ENCODE peak calls at places on chromosomes 7 and 10, in six cellular contexts. N, J, O, M, Y and K are unnamed samples.

GRCh38 chr7:146656988-146657387 is 540.4 kb downstream of the CNTNAP2 start:
- DNase-seq in N (no peak), J (no peak), O (no peak), M (no peak), Y (no peak), K (no peak)

GRCh38 chr10:9311702-9312499 is 1257.4 kb downstream of the GATA3 start:
- DNase-seq in N (no peak), J (peak), O (no peak), M (no peak), Y (no peak), K (no peak)

GRCh38 chr10:84335516-84335915 is 7.1 kb downstream of the CCSER2 start:
- DNase-seq in N (peak), J (no peak), O (no peak), M (no peak), Y (no peak), K (no peak)

GRCh38 chr7:27173412-27174076 is 576 bp downstream of the HOXA10 start:
- DNase-seq in N (peak), J (peak), O (peak), M (peak), Y (no peak), K (no peak)

GRCh38 chr7:88111136-88111748 is 108.6 kb downstream of the SRI start:
- DNase-seq in N (peak), J (peak), O (no peak), M (no peak), Y (no peak), K (peak)

GRCh38 chr10:9331583-9332008 is 1277.1 kb downstream of the GATA3 start:
- DNase-seq in N (peak), J (peak), O (no peak), M (no peak), Y (peak), K (peak)

GRCh38 chr7:73933091-73933490 is 72.1 kb downstream of the TMEM270 start:
- DNase-seq in N (no peak), J (no peak), O (no peak), M (no peak), Y (no peak), K (no peak)

GRCh38 chr7:100917018-100917365 is 21.3 kb upstream of the ACHE start:
- DNase-seq in N (no peak), J (no peak), O (no peak), M (no peak), Y (no peak), K (no peak)

GRCh38 chr7:28517206-28517605 is 104.9 kb downstream of the CREB5 start:
- DNase-seq in N (no peak), J (no peak), O (no peak), M (no peak), Y (no peak), K (no peak)

GRCh38 chr7:17095951-17096350 is 202.5 kb upstream of the AHR start:
- DNase-seq in N (no peak), J (no peak), O (no peak), M (no peak), Y (no peak), K (no peak)

GRCh38 chr7:104767826-104768536 is 246.0 kb upstream of the KMT2E start:
- DNase-seq in N (no peak), J (peak), O (no peak), M (no peak), Y (no peak), K (no peak)

GRCh38 chr7:151782598-151783448 is 94.1 kb downstream of the PRKAG2 start:
- DNase-seq in N (peak), J (peak), O (peak), M (peak), Y (peak), K (peak)

GRCh38 chr7:12322903-12323300 is 80.8 kb downstream of the VWDE start:
- DNase-seq in N (no peak), J (peak), O (no peak), M (no peak), Y (no peak), K (no peak)

GRCh38 chr7:117385340-117386124 is 41.8 kb downstream of the ASZ1 start:
- DNase-seq in N (peak), J (peak), O (no peak), M (no peak), Y (no peak), K (peak)

GRCh38 chr10:27713906-27714305 is 31.7 kb downstream of the MKX start:
- DNase-seq in N (no peak), J (peak), O (no peak), M (no peak), Y (no peak), K (no peak)

GRCh38 chr7:32561613-32562012 is 66.3 kb downstream of the AVL9 start:
- DNase-seq in N (no peak), J (no peak), O (no peak), M (no peak), Y (no peak), K (no peak)

GRCh38 chr10:63268798-63269503 is 135.8 kb downstream of the NRBF2 start:
- DNase-seq in N (peak), J (peak), O (peak), M (peak), Y (peak), K (peak)
- TF ChIP-seq CTCF in N (peak), J (no peak), O (no peak), M (peak), Y (peak), K (no peak)

GRCh38 chr7:33909312-33909711 is 4.0 kb downstream of the BMPER start:
- DNase-seq in N (no peak), J (no peak), O (no peak), M (no peak), Y (no peak), K (no peak)
- TF ChIP-seq CTCF in N (peak), J (no peak), O (no peak), M (no peak), Y (no peak), K (no peak)

GRCh38 chr10:111986079-111986478 is 197.5 kb downstream of the GPAM start:
- DNase-seq in N (no peak), J (peak), O (no peak), M (no peak), Y (no peak), K (no peak)

GRCh38 chr10:111993872-111994426 is 189.6 kb downstream of the GPAM start:
- DNase-seq in N (no peak), J (no peak), O (no peak), M (no peak), Y (no peak), K (no peak)

GRCh38 chr10:111993321-111993720 is 190.2 kb downstream of the GPAM start:
- DNase-seq in N (no peak), J (no peak), O (no peak), M (no peak), Y (no peak), K (no peak)

GRCh38 chr10:111989136-111990050 is 194.2 kb downstream of the GPAM start:
- DNase-seq in N (peak), J (no peak), O (no peak), M (no peak), Y (no peak), K (no peak)

GRCh38 chr10:111990734-111991133 is 192.8 kb downstream of the GPAM start:
- DNase-seq in N (peak), J (no peak), O (no peak), M (no peak), Y (no peak), K (no peak)
- TF ChIP-seq CTCF in N (no peak), J (no peak), O (no peak), M (no peak), Y (no peak), K (no peak)

GRCh38 chr10:125123363-125124113 is 36.8 kb downstream of the CTBP2 start:
- DNase-seq in N (no peak), J (peak), O (peak), M (peak), Y (no peak), K (no peak)

GRCh38 chr10:125122566-125122965 is 37.8 kb downstream of the CTBP2 start:
- DNase-seq in N (no peak), J (no peak), O (no peak), M (no peak), Y (no peak), K (no peak)

GRCh38 chr10:125120046-125120710 is 40.2 kb downstream of the CTBP2 start:
- DNase-seq in N (no peak), J (peak), O (no peak), M (no peak), Y (no peak), K (no peak)

GRCh38 chr10:125118701-125119100 is 41.7 kb downstream of the CTBP2 start:
- DNase-seq in N (no peak), J (no peak), O (no peak), M (no peak), Y (no peak), K (no peak)

DNA sequence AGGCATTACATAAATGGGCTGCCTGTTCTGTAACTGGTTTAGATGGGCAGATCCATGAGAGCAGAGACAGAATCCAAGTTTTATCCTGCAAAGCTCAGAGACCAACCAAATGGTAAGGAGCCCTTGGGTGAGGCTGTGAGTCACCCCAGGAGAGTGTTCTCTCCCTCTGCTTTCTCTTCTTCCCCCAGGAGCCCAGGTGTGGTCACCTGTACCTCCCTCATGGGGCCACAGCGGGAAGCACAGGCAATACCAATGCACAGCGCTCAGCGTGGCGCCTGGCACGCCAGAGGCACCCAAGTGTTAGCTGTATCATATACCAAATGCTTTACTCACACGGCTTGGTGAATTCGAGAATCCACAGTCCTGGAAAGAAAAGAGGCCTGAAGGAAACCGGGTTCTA is 39.4 kb downstream of the CTBP2 start:
- DNase-seq in N (no peak), J (no peak), O (no peak), M (peak), Y (no peak), K (no peak)
- TF ChIP-seq CTCF in N (no peak), J (no peak), O (no peak), M (peak), Y (no peak), K (no peak)

GRCh38 chr10:70479626-70480253 is 1.2 kb downstream of the PALD1 start:
- DNase-seq in N (no peak), J (peak), O (no peak), M (peak), Y (no peak), K (no peak)

GRCh38 chr10:70478191-70479160 is at the start of gene PALD1:
- DNase-seq in N (peak), J (peak), O (peak), M (peak), Y (no peak), K (peak)

GRCh38 chr10:70477661-70478162 is 855 bp upstream of the PALD1 start:
- DNase-seq in N (peak), J (peak), O (peak), M (peak), Y (no peak), K (no peak)

GRCh38 chr10:70480254-70480861 is 1.8 kb downstream of the PALD1 start:
- DNase-seq in N (no peak), J (no peak), O (no peak), M (peak), Y (no peak), K (peak)

DNA sequence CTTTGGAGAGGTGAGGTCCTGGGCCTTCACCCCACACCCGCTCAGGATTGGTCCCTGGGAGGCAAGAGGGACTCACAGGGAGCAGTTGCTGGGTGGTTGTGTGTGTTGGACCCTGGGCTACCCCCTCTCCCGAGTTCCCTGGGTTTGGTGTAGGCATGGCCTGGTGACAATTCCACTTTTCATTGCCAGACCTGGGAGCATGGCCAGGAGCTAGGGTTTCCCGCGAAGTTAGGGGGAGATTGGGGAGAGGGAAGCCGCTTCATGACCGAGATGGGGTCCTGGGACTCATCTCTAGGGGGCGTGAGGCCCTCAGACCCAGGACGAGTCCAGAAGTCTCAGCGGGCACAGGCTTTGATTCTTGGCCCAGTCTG is 579 bp downstream of the PALD1 start:
- DNase-seq in N (no peak), J (no peak), O (no peak), M (no peak), Y (no peak), K (no peak)
- TF ChIP-seq CTCF in N (no peak), J (no peak), O (no peak), M (no peak), Y (no peak), K (no peak)

DNA sequence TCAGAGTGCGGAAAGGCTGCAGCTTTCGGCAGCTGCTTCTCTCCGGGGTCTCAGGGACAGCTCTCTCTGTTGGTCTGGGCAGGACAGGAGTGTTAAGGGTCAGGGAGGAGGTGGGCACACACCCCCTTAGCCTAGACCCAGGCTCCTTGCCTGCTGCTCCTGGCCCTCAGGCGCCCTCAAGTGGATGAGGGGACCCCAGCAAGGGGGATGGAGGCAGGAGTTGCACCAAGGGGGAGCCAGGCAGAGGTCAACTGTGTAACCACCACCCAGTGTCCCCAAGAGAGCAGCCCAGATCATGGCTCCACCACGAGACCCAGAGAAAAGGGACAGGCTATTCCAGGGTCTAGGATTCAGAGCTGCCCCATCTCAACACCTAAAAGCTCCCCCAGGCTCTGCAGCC is 26.9 kb downstream of the SPOCK2 start:
- DNase-seq in N (peak), J (no peak), O (peak), M (no peak), Y (no peak), K (peak)
- TF ChIP-seq CTCF in N (no peak), J (peak), O (peak), M (no peak), Y (peak), K (peak)

GRCh38 chr7:154427527-154427926 is 375.3 kb downstream of the DPP6 start:
- DNase-seq in N (no peak), J (no peak), O (no peak), M (no peak), Y (no peak), K (no peak)
- TF ChIP-seq CTCF in N (no peak), J (no peak), O (no peak), M (no peak), Y (no peak), K (no peak)